ENCODE peak calls at places on chromosomes 11 and 22, in five cellular contexts. A, J, T, R and M are unnamed samples.

GRCh38 chr22:19383292-19383691 is 48.2 kb downstream of the HIRA start:
- DNase-seq in A (no peak), J (no peak), T (no peak), R (no peak), M (no peak)

GRCh38 chr22:42994917-42995562 is 19.9 kb downstream of the PACSIN2 start:
- DNase-seq in A (peak; percentile 82), J (peak; percentile 71), T (peak; percentile 34), R (peak; percentile 90), M (peak; percentile 74)

GRCh38 chr11:74326665-74327064 is 15.2 kb upstream of the P4HA3 start:
- DNase-seq in A (no peak), J (no peak), T (peak; percentile 8), R (no peak), M (no peak)

GRCh38 chr11:126995989-126996388 is 4.6 kb downstream of the KIRREL3 start:
- DNase-seq in A (no peak), J (no peak), T (no peak), R (no peak), M (no peak)

GRCh38 chr11:69203901-69204245 is 48.1 kb downstream of the SMIM38 start:
- DNase-seq in A (no peak), J (no peak), T (no peak), R (no peak), M (peak; percentile 29)

GRCh38 chr22:42856179-42856864 is 751 bp downstream of the ARFGAP3 start:
- DNase-seq in A (no peak), J (no peak), T (peak; percentile 79), R (no peak), M (peak; percentile 87)

GRCh38 chr11:8068605-8069221 is 12.3 kb upstream of the TUB start:
- DNase-seq in A (peak; percentile 74), J (peak; percentile 27), T (peak; percentile 76), R (no peak), M (peak; percentile 83)

GRCh38 chr11:6845383-6845782 is at the start of gene OR10A5:
- DNase-seq in A (no peak), J (no peak), T (no peak), R (no peak), M (no peak)

GRCh38 chr11:127713226-127713625 is 712.7 kb upstream of the KIRREL3 start:
- DNase-seq in A (no peak), J (no peak), T (no peak), R (no peak), M (no peak)

GRCh38 chr11:6418199-6418957 is 516 bp downstream of the APBB1 start:
- DNase-seq in A (no peak), J (no peak), T (peak; percentile 21), R (no peak), M (no peak)

GRCh38 chr11:6096417-6096816 is 11.1 kb upstream of the OR56B4 start:
- DNase-seq in A (no peak), J (no peak), T (peak; percentile 13), R (no peak), M (no peak)

GRCh38 chr11:66981976-66982578 is 7.0 kb downstream of the C11orf86 start:
- DNase-seq in A (peak; percentile 65), J (peak; percentile 69), T (peak; percentile 93), R (peak; percentile 89), M (peak; percentile 89)

GRCh38 chr11:116217006-116217405 is 555.8 kb downstream of the BUD13 start:
- DNase-seq in A (no peak), J (peak; percentile 12), T (peak; percentile 21), R (peak; percentile 8), M (no peak)

GRCh38 chr11:125768256-125769046 is 10.2 kb downstream of the PATE2 start:
- DNase-seq in A (no peak), J (no peak), T (no peak), R (no peak), M (no peak)

GRCh38 chr11:17605736-17606135 is 58.7 kb downstream of the OTOG start:
- DNase-seq in A (no peak), J (no peak), T (no peak), R (no peak), M (no peak)

GRCh38 chr11:13384837-13385417 is 78.1 kb downstream of the BTBD10 start:
- DNase-seq in A (peak; percentile 41), J (peak; percentile 52), T (peak; percentile 12), R (peak; percentile 22), M (no peak)

GRCh38 chr11:75475767-75476650 is 43.0 kb upstream of the KLHL35 start:
- DNase-seq in A (no peak), J (no peak), T (peak; percentile 39), R (peak; percentile 30), M (peak; percentile 60)

GRCh38 chr11:2096001-2096918 is 42.9 kb downstream of the IGF2 start:
- DNase-seq in A (no peak), J (no peak), T (no peak), R (no peak), M (no peak)

GRCh38 chr11:32266611-32267010 is 168.7 kb downstream of the WT1 start:
- DNase-seq in A (no peak), J (no peak), T (no peak), R (no peak), M (no peak)

GRCh38 chr11:7749456-7749855 is 43.2 kb upstream of the OVCH2 start:
- DNase-seq in A (no peak), J (no peak), T (no peak), R (peak; percentile 60), M (no peak)

GRCh38 chr11:112507281-112507680 is 246.6 kb upstream of the PLET1 start:
- DNase-seq in A (no peak), J (no peak), T (no peak), R (no peak), M (no peak)

GRCh38 chr22:45273452-45274075 is 11.2 kb upstream of the UPK3A start:
- DNase-seq in A (no peak), J (no peak), T (no peak), R (no peak), M (no peak)

GRCh38 chr22:26086359-26086758 is 82.9 kb upstream of the SEZ6L start:
- DNase-seq in A (no peak), J (no peak), T (no peak), R (no peak), M (no peak)

GRCh38 chr11:76769645-76770586 is 13.2 kb upstream of the TSKU start:
- DNase-seq in A (no peak), J (peak; percentile 93), T (no peak), R (peak; percentile 52), M (no peak)

GRCh38 chr11:132824642-132825041 is 707.7 kb downstream of the OPCML start:
- DNase-seq in A (no peak), J (no peak), T (no peak), R (no peak), M (no peak)

GRCh38 chr11:41446566-41446965 is 12.9 kb downstream of the LRRC4C start:
- DNase-seq in A (no peak), J (no peak), T (no peak), R (no peak), M (no peak)

GRCh38 chr11:43835104-43835503 is 45.5 kb upstream of the ALKBH3 start:
- DNase-seq in A (no peak), J (no peak), T (no peak), R (no peak), M (no peak)

GRCh38 chr11:120031156-120031555 is 106.8 kb downstream of the TRIM29 start:
- DNase-seq in A (no peak), J (no peak), T (no peak), R (no peak), M (no peak)

GRCh38 chr11:2533642-2534115 is 88.9 kb downstream of the KCNQ1 start:
- DNase-seq in A (peak; percentile 86), J (no peak), T (peak; percentile 80), R (peak; percentile 80), M (peak; percentile 62)

GRCh38 chr11:71366076-71366475 is 82.1 kb downstream of the DHCR7 start:
- DNase-seq in A (no peak), J (no peak), T (no peak), R (no peak), M (no peak)

GRCh38 chr22:21972293-21972779 is 10.3 kb downstream of the TOP3B start:
- DNase-seq in A (no peak), J (peak; percentile 47), T (no peak), R (no peak), M (no peak)

GRCh38 chr11:127624455-127624854 is 623.9 kb upstream of the KIRREL3 start:
- DNase-seq in A (no peak), J (no peak), T (peak; percentile 9), R (no peak), M (no peak)

DNA sequence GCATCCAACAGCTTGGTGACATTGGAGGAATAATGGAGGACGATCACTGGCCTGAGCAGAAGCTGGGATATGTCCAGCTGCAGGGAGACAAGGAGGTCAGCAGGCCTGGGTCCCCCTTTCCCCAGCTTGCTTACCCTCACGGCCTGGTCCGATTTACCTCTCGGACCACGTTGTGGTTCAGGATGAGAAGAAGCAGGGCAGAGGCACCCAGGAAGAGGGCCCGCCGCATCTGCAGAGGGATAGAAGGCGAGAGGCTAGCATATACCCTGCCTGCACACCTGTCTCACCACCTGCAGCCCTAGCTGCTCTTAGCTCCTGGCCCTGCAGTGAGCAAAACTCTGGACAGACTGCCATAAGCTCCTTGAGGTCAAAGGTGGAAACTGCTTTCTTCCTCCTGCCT is 1.3 kb downstream of the RNF215 start:
- DNase-seq in A (no peak), J (no peak), T (no peak), R (no peak), M (no peak)
- H3K4me3 ChIP-seq in A (peak overlapping the region; percentile 72), J (peak overlapping the region; percentile 70), T (no peak overlapping the region), R (no peak overlapping the region), M (no peak overlapping the region)

GRCh38 chr11:95104121-95104830 is 14.6 kb downstream of the ENDOD1 start:
- DNase-seq in A (no peak), J (no peak), T (no peak), R (peak; percentile 47), M (no peak)
- H3K27ac ChIP-seq in A (no peak overlapping the region), J (no peak overlapping the region), T (no peak overlapping the region), R (no peak overlapping the region), M (no peak overlapping the region)

GRCh38 chr22:50285568-50286229 is 15.5 kb upstream of the MAPK11 start:
- DNase-seq in A (no peak), J (no peak), T (no peak), R (no peak), M (no peak)
- H3K4me3 ChIP-seq in A (no peak overlapping the region), J (no peak overlapping the region), T (no peak overlapping the region), R (no peak overlapping the region), M (no peak overlapping the region)

GRCh38 chr22:41571786-41572185 is 11.0 kb downstream of the CSDC2 start:
- DNase-seq in A (no peak), J (no peak), T (no peak), R (no peak), M (no peak)

GRCh38 chr22:41573677-41574264 is 13.0 kb downstream of the CSDC2 start:
- DNase-seq in A (no peak), J (no peak), T (no peak), R (no peak), M (no peak)

GRCh38 chr22:41576877-41577276 is 12.8 kb downstream of the PMM1 start:
- DNase-seq in A (no peak), J (peak; percentile 60), T (no peak), R (peak; percentile 43), M (peak; percentile 47)

GRCh38 chr22:41575533-41575932 is 14.1 kb downstream of the PMM1 start:
- DNase-seq in A (no peak), J (no peak), T (no peak), R (no peak), M (no peak)

DNA sequence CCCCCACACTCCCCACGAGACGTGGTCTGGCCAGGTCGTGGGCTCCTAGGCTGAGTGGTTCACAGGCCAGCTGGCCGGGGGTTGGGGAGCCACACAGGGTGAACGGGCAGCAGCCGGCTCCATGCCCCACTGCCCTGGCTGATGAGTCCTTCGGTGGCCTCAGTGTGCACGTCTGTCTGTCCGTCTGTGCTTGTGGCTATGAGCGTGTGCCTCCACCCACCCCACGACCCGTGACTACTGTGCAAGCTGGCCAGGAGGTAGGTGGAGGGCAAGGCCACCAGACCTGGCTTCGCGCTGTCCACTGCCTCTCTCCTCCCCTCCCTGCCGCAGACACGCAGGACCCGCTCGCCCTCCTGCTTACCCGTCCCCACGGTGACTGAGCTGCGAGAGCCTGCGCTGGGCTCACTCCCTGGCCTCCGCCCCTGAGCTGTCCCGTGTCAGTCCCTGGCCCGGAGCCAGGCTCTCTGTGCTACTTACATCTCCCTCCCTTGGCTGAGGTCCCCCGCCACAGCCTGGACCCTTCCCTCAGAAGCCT is 14.1 kb downstream of the CSDC2 start:
- DNase-seq in A (no peak), J (no peak), T (peak; percentile 79), R (no peak), M (peak; percentile 83)
- H3K27ac ChIP-seq in A (no peak overlapping the region), J (no peak overlapping the region), T (peak overlapping the region; percentile 68), R (no peak overlapping the region), M (peak overlapping the region; percentile 66)